ENCODE peak calls at places on chromosomes 16 and 17, in six cellular contexts. F is Right ventricle myocardium superior, X is pancreas, Z is GM23248, B is GM04504, P is endothelial cell. D is an unnamed sample.

GRCh38 chr17:488993-489757 is 136.6 kb upstream of the RPH3AL start:
- DNase-seq in Z (peak), B (no peak), P (peak), F (no peak), X (no peak), D (peak)

GRCh38 chr17:59859444-59860025 is 33.2 kb downstream of the TUBD1 start:
- DNase-seq in F (no peak), Z (peak), P (no peak), X (no peak), B (peak), D (peak)

GRCh38 chr17:79045830-79046500 is 22.0 kb downstream of the C1QTNF1 start:
- DNase-seq in P (peak), F (peak), B (no peak), X (peak), Z (peak), D (peak)

GRCh38 chr17:8857919-8858318 is 9.6 kb downstream of the PIK3R6 start:
- DNase-seq in Z (peak), P (no peak), F (no peak), X (no peak), B (no peak), D (peak)

GRCh38 chr17:64780096-64781012 is 118.2 kb upstream of the SMURF2 start:
- DNase-seq in Z (peak), B (no peak), P (peak), X (peak), F (peak), D (peak)

GRCh38 chr17:75921596-75921995 is 16.9 kb upstream of the MRPL38 start:
- DNase-seq in B (no peak), F (no peak), X (no peak), Z (no peak), P (no peak), D (no peak)

GRCh38 chr17:81393684-81394376 is 1.4 kb upstream of the BAHCC1 start:
- DNase-seq in B (peak), F (peak), X (peak), P (peak), Z (peak), D (peak)

GRCh38 chr17:79619196-79619595 is 8.3 kb upstream of the RBFOX3 start:
- DNase-seq in P (no peak), X (no peak), B (no peak), Z (no peak), F (no peak), D (no peak)

GRCh38 chr17:82752371-82753200 is 721 bp downstream of the TBCD start:
- DNase-seq in X (no peak), Z (peak), B (no peak), P (peak), F (peak), D (peak)

GRCh38 chr16:80666378-80667257 is 125.8 kb downstream of the DYNLRB2 start:
- DNase-seq in Z (no peak), F (no peak), X (no peak), B (no peak), P (no peak), D (no peak)

GRCh38 chr16:49700222-49700927 is 155.5 kb downstream of the ZNF423 start:
- DNase-seq in F (peak), P (no peak), X (no peak), Z (peak), B (no peak), D (no peak)

GRCh38 chr17:78493455-78494188 is 83.6 kb downstream of the DNAH17 start:
- DNase-seq in X (no peak), F (no peak), Z (no peak), B (no peak), P (no peak), D (no peak)

GRCh38 chr17:1275962-1276736 is 3.3 kb upstream of the TRARG1 start:
- DNase-seq in F (peak), P (peak), B (no peak), X (peak), Z (peak), D (peak)

GRCh38 chr17:42132941-42133340 is 10.3 kb downstream of the HSPB9 start:
- DNase-seq in Z (peak), X (peak), F (peak), P (no peak), B (peak), D (peak)